ENCODE peak calls at places on chromosomes 4 and X, in five cellular contexts. One of them, this sample, is unnamed.
A peak's percentile ranks its signal among the peaks of the same experiment; 100 is the strongest.

GRCh38 chr4:168076989-168077725 is 15.2 kb upstream of the ANXA10 start:
- DNase-seq in IMR-90: peak; percentile 71
- DNase-seq in H1: peak; percentile 84
- DNase-seq in HepG2: peak; percentile 44
- DNase-seq in K562: peak; percentile 26
- DNase-seq in this sample: peak; percentile 4

GRCh38 chrX:112785323-112785722 is 55.3 kb downstream of the AMOT start:
- DNase-seq in IMR-90: no peak
- DNase-seq in H1: no peak
- DNase-seq in HepG2: peak; percentile 2
- DNase-seq in K562: no peak
- DNase-seq in this sample: no peak

GRCh38 chr4:187606581-187606980 is 389.0 kb upstream of the ZFP42 start:
- DNase-seq in IMR-90: peak; percentile 69
- DNase-seq in H1: peak; percentile 56
- DNase-seq in HepG2: peak; percentile 50
- DNase-seq in K562: peak; percentile 60
- DNase-seq in this sample: peak; percentile 54

GRCh38 chr4:103478729-103479128 is 241.1 kb downstream of the TACR3 start:
- DNase-seq in IMR-90: no peak
- DNase-seq in H1: no peak
- DNase-seq in HepG2: no peak
- DNase-seq in K562: no peak
- DNase-seq in this sample: no peak

GRCh38 chrX:34332336-34332735 is 200.2 kb upstream of the FAM47A start:
- DNase-seq in IMR-90: no peak
- DNase-seq in H1: no peak
- DNase-seq in HepG2: no peak
- DNase-seq in K562: no peak
- DNase-seq in this sample: peak; percentile 3

GRCh38 chr4:185998791-185999190 is 70.2 kb upstream of the TLR3 start:
- DNase-seq in IMR-90: no peak
- DNase-seq in H1: peak; percentile 41
- DNase-seq in HepG2: no peak
- DNase-seq in K562: no peak
- DNase-seq in this sample: no peak

GRCh38 chr4:5821665-5822358 is 71.1 kb downstream of the CRMP1 start:
- DNase-seq in IMR-90: no peak
- DNase-seq in H1: peak; percentile 92
- DNase-seq in HepG2: no peak
- DNase-seq in K562: peak; percentile 66
- DNase-seq in this sample: peak; percentile 15

GRCh38 chr4:26085581-26085980 is 171.6 kb downstream of the SMIM20 start:
- DNase-seq in IMR-90: no peak
- DNase-seq in H1: no peak
- DNase-seq in HepG2: no peak
- DNase-seq in K562: no peak
- DNase-seq in this sample: no peak

GRCh38 chrX:139429913-139430312 is 100.6 kb upstream of the F9 start:
- DNase-seq in IMR-90: no peak
- DNase-seq in H1: no peak
- DNase-seq in HepG2: no peak
- DNase-seq in K562: no peak
- DNase-seq in this sample: peak; percentile 2

GRCh38 chr4:53592686-53593641 is 1.7 kb upstream of the LNX1 start:
- DNase-seq in IMR-90: no peak
- DNase-seq in H1: peak; percentile 77
- DNase-seq in HepG2: no peak
- DNase-seq in K562: peak; percentile 66
- DNase-seq in this sample: peak; percentile 40

GRCh38 chrX:108473979-108474378 is 34.3 kb downstream of the COL4A5 start:
- DNase-seq in IMR-90: no peak
- DNase-seq in H1: no peak
- DNase-seq in HepG2: no peak
- DNase-seq in K562: no peak
- DNase-seq in this sample: no peak

GRCh38 chr4:2800691-2801596 is 8.1 kb downstream of the SH3BP2 start:
- DNase-seq in IMR-90: peak; percentile 37
- DNase-seq in H1: peak; percentile 80
- DNase-seq in HepG2: peak; percentile 92
- DNase-seq in K562: peak; percentile 68
- DNase-seq in this sample: no peak

GRCh38 chrX:130672214-130672613 is 230.8 kb downstream of the ENOX2 start:
- DNase-seq in IMR-90: no peak
- DNase-seq in H1: no peak
- DNase-seq in HepG2: no peak
- DNase-seq in K562: no peak
- DNase-seq in this sample: no peak

GRCh38 chr4:57077550-57078311 is 32.5 kb downstream of the IGFBP7 start:
- DNase-seq in IMR-90: peak; percentile 79
- DNase-seq in H1: no peak
- DNase-seq in HepG2: peak; percentile 50
- DNase-seq in K562: no peak
- DNase-seq in this sample: no peak

GRCh38 chrX:20135956-20136355 is 5.7 kb downstream of the EIF1AX start:
- DNase-seq in IMR-90: no peak
- DNase-seq in H1: no peak
- DNase-seq in HepG2: no peak
- DNase-seq in K562: no peak
- DNase-seq in this sample: no peak

GRCh38 chr4:21879187-21879586 is 69.4 kb downstream of the KCNIP4 start:
- DNase-seq in IMR-90: peak; percentile 23
- DNase-seq in H1: peak; percentile 53
- DNase-seq in HepG2: peak; percentile 5
- DNase-seq in K562: no peak
- DNase-seq in this sample: no peak

GRCh38 chr4:141614878-141615586 is 21.4 kb upstream of the IL15 start:
- DNase-seq in IMR-90: no peak
- DNase-seq in H1: no peak
- DNase-seq in HepG2: no peak
- DNase-seq in K562: no peak
- DNase-seq in this sample: no peak

GRCh38 chr4:142823796-142824195 is 22.3 kb downstream of the INPP4B start:
- DNase-seq in IMR-90: no peak
- DNase-seq in H1: no peak
- DNase-seq in HepG2: no peak
- DNase-seq in K562: no peak
- DNase-seq in this sample: no peak

GRCh38 chrX:41406211-41406610 is 40.9 kb upstream of the NYX start:
- DNase-seq in IMR-90: peak; percentile 18
- DNase-seq in H1: no peak
- DNase-seq in HepG2: no peak
- DNase-seq in K562: no peak
- DNase-seq in this sample: no peak

GRCh38 chr4:99323761-99324160 is 2.6 kb upstream of the ADH1B start:
- DNase-seq in IMR-90: peak; percentile 46
- DNase-seq in H1: no peak
- DNase-seq in HepG2: no peak
- DNase-seq in K562: no peak
- DNase-seq in this sample: no peak

GRCh38 chr4:110510282-110510681 is 34.3 kb downstream of the ENPEP start:
- DNase-seq in IMR-90: no peak
- DNase-seq in H1: no peak
- DNase-seq in HepG2: no peak
- DNase-seq in K562: no peak
- DNase-seq in this sample: no peak

GRCh38 chr4:106529348-106530033 is 160.9 kb upstream of the GIMD1 start:
- DNase-seq in IMR-90: peak; percentile 1
- DNase-seq in H1: no peak
- DNase-seq in HepG2: no peak
- DNase-seq in K562: no peak
- DNase-seq in this sample: no peak

GRCh38 chr4:73620115-73620792 is at the start of gene RASSF6:
- DNase-seq in IMR-90: no peak
- DNase-seq in H1: peak; percentile 75
- DNase-seq in HepG2: no peak
- DNase-seq in K562: no peak
- DNase-seq in this sample: no peak
- TF ChIP-seq MAFK in IMR-90: no peak
- TF ChIP-seq MAFK in H1: no peak
- TF ChIP-seq MAFK in HepG2: no peak
- TF ChIP-seq MAFK in K562: no peak
- TF ChIP-seq MAFK in this sample: no peak

DNA sequence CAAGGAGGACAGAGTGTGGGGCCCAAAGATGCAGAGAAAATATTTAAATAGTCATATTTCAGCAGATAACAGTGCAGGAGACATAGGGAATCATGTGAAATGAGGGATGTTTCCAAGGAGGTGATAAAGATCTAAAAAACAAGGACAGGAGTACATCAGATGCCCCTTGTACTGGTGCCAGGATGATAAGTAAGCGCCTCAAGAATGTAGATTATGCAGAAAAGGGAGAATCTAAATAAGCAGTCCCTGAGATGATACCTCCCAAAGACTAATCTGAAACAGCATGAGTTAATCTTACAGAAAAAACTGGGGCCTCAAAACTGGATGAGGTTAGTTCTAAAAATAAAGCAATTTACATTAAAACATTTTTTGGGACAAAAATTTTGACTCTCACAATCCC is 136.1 kb upstream of the WDFY3 start:
- DNase-seq in IMR-90: no peak
- DNase-seq in H1: no peak
- DNase-seq in HepG2: no peak
- DNase-seq in K562: no peak
- DNase-seq in this sample: no peak
- TF ChIP-seq MAFK in IMR-90: no peak
- TF ChIP-seq MAFK in H1: no peak
- TF ChIP-seq MAFK in HepG2: no peak
- TF ChIP-seq MAFK in K562: no peak
- TF ChIP-seq MAFK in this sample: no peak

GRCh38 chr4:1296324-1297022 is 6.8 kb downstream of the MAEA start:
- DNase-seq in IMR-90: no peak
- DNase-seq in H1: no peak
- DNase-seq in HepG2: no peak
- DNase-seq in K562: no peak
- DNase-seq in this sample: no peak
- TF ChIP-seq MAFK in IMR-90: no peak
- TF ChIP-seq MAFK in H1: no peak
- TF ChIP-seq MAFK in HepG2: no peak
- TF ChIP-seq MAFK in K562: no peak
- TF ChIP-seq MAFK in this sample: no peak

GRCh38 chrX:71106427-71106826 is at the start of gene CXorf65:
- DNase-seq in IMR-90: no peak
- DNase-seq in H1: no peak
- DNase-seq in HepG2: no peak
- DNase-seq in K562: peak; percentile 21
- DNase-seq in this sample: no peak

GRCh38 chrX:71107245-71107644 is 705 bp upstream of the CXorf65 start:
- DNase-seq in IMR-90: no peak
- DNase-seq in H1: no peak
- DNase-seq in HepG2: no peak
- DNase-seq in K562: no peak
- DNase-seq in this sample: no peak

GRCh38 chrX:71111141-71111843 is at the start of gene IL2RG:
- DNase-seq in IMR-90: no peak
- DNase-seq in H1: no peak
- DNase-seq in HepG2: no peak
- DNase-seq in K562: peak; percentile 45
- DNase-seq in this sample: no peak

GRCh38 chrX:71105638-71106037 is 902 bp downstream of the CXorf65 start:
- DNase-seq in IMR-90: no peak
- DNase-seq in H1: no peak
- DNase-seq in HepG2: no peak
- DNase-seq in K562: no peak
- DNase-seq in this sample: no peak

GRCh38 chrX:71107762-71108360 is 1.3 kb upstream of the CXorf65 start:
- DNase-seq in IMR-90: no peak
- DNase-seq in H1: no peak
- DNase-seq in HepG2: no peak
- DNase-seq in K562: no peak
- DNase-seq in this sample: no peak
- TF ChIP-seq MAFK in IMR-90: no peak
- TF ChIP-seq MAFK in H1: no peak
- TF ChIP-seq MAFK in HepG2: no peak
- TF ChIP-seq MAFK in K562: no peak
- TF ChIP-seq MAFK in this sample: no peak

DNA sequence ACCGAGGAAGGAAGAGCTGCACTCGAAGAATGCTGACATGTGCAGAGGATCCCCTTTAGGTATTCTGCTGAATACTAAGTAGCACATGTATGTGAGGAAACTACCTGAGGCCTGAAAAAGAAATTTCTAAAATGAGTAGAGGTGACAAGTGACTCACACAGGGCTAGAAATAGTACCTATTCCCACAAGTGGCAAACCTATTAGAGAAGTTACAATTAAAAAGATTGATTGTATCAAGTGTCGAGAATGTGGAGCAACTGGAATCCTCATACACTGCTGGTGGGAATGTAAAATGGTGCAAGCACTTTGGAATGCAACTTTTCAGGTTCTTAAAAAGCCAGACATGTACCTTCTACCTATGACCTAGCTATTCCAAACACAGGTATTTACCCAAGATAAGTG is 47.4 kb downstream of the CCSER1 start:
- DNase-seq in IMR-90: no peak
- DNase-seq in H1: no peak
- DNase-seq in HepG2: no peak
- DNase-seq in K562: no peak
- DNase-seq in this sample: no peak
- TF ChIP-seq MAFK in IMR-90: no peak
- TF ChIP-seq MAFK in H1: no peak
- TF ChIP-seq MAFK in HepG2: no peak
- TF ChIP-seq MAFK in K562: no peak
- TF ChIP-seq MAFK in this sample: no peak

DNA sequence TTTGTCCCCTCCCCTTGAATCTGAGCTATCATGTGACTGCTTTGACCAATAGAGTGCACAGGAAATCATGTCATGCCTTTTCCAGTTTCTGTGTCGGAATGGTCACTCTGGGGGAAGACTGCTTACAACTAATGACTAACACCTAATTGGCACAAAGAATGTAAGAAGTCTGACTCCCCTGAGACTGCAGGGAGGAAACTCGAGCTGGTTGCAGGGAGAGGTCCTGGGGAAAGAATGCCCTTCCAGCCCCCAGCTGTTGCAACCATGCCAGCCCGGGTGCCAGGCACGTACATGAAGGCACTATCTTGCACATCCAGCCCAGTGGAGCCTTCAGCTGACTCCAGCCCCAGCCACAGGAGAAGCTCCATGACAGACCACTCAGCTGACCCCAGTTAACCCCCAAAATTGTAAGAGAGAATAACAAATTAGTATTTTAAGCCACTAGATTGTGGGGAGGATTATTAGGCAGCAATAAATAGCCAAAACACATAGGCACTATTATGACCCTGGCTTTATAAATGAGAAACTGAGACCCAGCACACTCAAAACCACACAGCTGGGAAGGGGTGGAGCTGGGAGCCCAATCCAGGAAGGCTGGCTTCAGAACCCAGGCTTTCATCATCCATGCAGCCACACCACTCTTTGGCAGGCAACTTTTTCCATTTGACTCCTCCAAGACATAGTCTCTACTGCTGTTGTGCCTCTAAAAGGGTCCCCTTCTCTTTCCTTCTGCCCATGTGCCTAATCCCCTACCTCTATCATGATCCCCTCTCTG is 254.0 kb downstream of the DHX15 start:
- DNase-seq in IMR-90: no peak
- DNase-seq in H1: no peak
- DNase-seq in HepG2: no peak
- DNase-seq in K562: no peak
- DNase-seq in this sample: no peak
- TF ChIP-seq MAFK in IMR-90: no peak
- TF ChIP-seq MAFK in H1: no peak
- TF ChIP-seq MAFK in HepG2: no peak
- TF ChIP-seq MAFK in K562: no peak
- TF ChIP-seq MAFK in this sample: no peak

This sample was measured in A549.